ENCODE peak calls at places on chromosomes 12 and 14, in seven cellular contexts. U is stimulated activated CD4-positive, alpha-beta T cell treated with anti-CD3 and anti-CD28 coated beads, Interleukin-1b, Interleukin-23, amount 100 ng/mL, for 4 hours; K is NCI-H1105 treated with DMSO at 0.1 percent for 48 hours; G is stimulated activated CD8-positive, alpha-beta memory T cell treated with anti-CD3 and anti-CD28 coated beads, Interleukin-7, amount 100 ng/mL, for 24 hours; H is hippocampal formation; A is GM23248; Z is psoas muscle. F is an unnamed sample.

GRCh38 chr14:97705976-97706375 is 908.8 kb downstream of the VRK1 start:
- DNase-seq in U (no peak), Z (no peak), H (no peak), A (no peak), K (no peak), G (no peak), F (no peak)

GRCh38 chr12:70762000-70762399 is 124.8 kb upstream of the PTPRB start:
- DNase-seq in U (no peak), G (no peak), A (no peak), Z (no peak), H (no peak), K (no peak), F (no peak)

GRCh38 chr12:28033538-28033915 is 61.0 kb upstream of the PTHLH start:
- DNase-seq in G (no peak), U (no peak), H (no peak), Z (no peak), K (no peak), A (peak), F (no peak)

GRCh38 chr14:103488960-103489359 is 33.7 kb downstream of the CKB start:
- DNase-seq in A (peak), H (no peak), Z (no peak), G (no peak), U (no peak), K (no peak), F (no peak)

GRCh38 chr12:15631007-15631715 is 158.0 kb downstream of the EPS8 start:
- DNase-seq in U (no peak), A (no peak), K (no peak), Z (no peak), G (no peak), H (no peak), F (no peak)

GRCh38 chr14:23727566-23728335 is 91.6 kb downstream of the DHRS2 start:
- DNase-seq in K (peak), U (no peak), Z (no peak), A (peak), G (no peak), H (no peak), F (peak)

GRCh38 chr12:75270157-75270556 is 60.0 kb downstream of the CAPS2 start:
- DNase-seq in U (no peak), Z (no peak), A (no peak), H (no peak), K (no peak), G (no peak), F (no peak)

GRCh38 chr12:46404225-46404631 is 31.7 kb upstream of the SLC38A2 start:
- DNase-seq in G (no peak), K (no peak), H (no peak), U (no peak), Z (no peak), A (peak), F (no peak)

GRCh38 chr12:14384783-14385638 is 19.5 kb downstream of the ATF7IP start:
- DNase-seq in Z (no peak), H (peak), U (peak), K (peak), G (no peak), A (peak), F (peak)

GRCh38 chr12:103247531-103247930 is 248.2 kb downstream of the C12orf42 start:
- DNase-seq in A (no peak), G (no peak), H (no peak), U (no peak), K (peak), Z (no peak), F (no peak)

GRCh38 chr14:90760591-90761316 is 55.5 kb downstream of the TTC7B start:
- DNase-seq in H (no peak), G (no peak), U (no peak), A (peak), Z (no peak), K (peak), F (no peak)

GRCh38 chr12:46269429-46270241 is 792 bp upstream of the SLC38A1 start:
- DNase-seq in K (no peak), A (peak), H (peak), U (peak), Z (no peak), G (peak), F (no peak)

GRCh38 chr14:64440494-64440893 is 24.8 kb upstream of the AKAP5 start:
- DNase-seq in H (no peak), A (peak), U (no peak), Z (no peak), G (no peak), K (no peak), F (no peak)

GRCh38 chr14:69439516-69440270 is 41.2 kb downstream of the SLC39A9 start:
- DNase-seq in H (no peak), Z (no peak), U (no peak), A (no peak), G (no peak), K (no peak), F (no peak)

GRCh38 chr14:90660865-90661570 is 155.2 kb downstream of the TTC7B start:
- DNase-seq in A (no peak), Z (no peak), H (peak), K (no peak), U (no peak), G (no peak), F (no peak)

GRCh38 chr14:95514131-95515079 is 2.0 kb downstream of the SYNE3 start:
- DNase-seq in G (no peak), A (no peak), U (no peak), Z (no peak), K (peak), H (no peak), F (no peak)

GRCh38 chr14:85444685-85445084 is 85.3 kb upstream of the FLRT2 start:
- DNase-seq in U (no peak), A (peak), G (no peak), H (no peak), K (peak), Z (no peak), F (no peak)

GRCh38 chr14:79161576-79161975 is 991.4 kb downstream of the NRXN3 start:
- DNase-seq in G (no peak), A (peak), H (no peak), Z (no peak), K (no peak), U (no peak), F (no peak)

GRCh38 chr14:66601932-66602578 is 94.1 kb downstream of the GPHN start:
- DNase-seq in H (no peak), U (no peak), G (no peak), K (no peak), Z (no peak), A (no peak), F (no peak)

GRCh38 chr12:67442896-67443295 is 173.7 kb downstream of the CAND1 start:
- DNase-seq in G (no peak), U (no peak), A (no peak), K (no peak), H (no peak), Z (no peak), F (no peak)

GRCh38 chr12:71767183-71767582 is 12.5 kb downstream of the RAB21 start:
- DNase-seq in K (no peak), H (no peak), Z (no peak), G (no peak), A (no peak), U (no peak), F (no peak)

GRCh38 chr14:103563089-103563620 is 395 bp downstream of the COA8 start:
- DNase-seq in A (no peak), G (no peak), K (no peak), Z (no peak), H (peak), U (no peak), F (no peak)

GRCh38 chr14:55084648-55085441 is 33.4 kb downstream of the MAPK1IP1L start:
- DNase-seq in K (no peak), Z (no peak), H (no peak), A (no peak), U (no peak), G (no peak), F (no peak)

GRCh38 chr12:107632246-107632645 is 53.4 kb upstream of the PWP1 start:
- DNase-seq in Z (no peak), K (no peak), U (no peak), A (no peak), H (no peak), G (no peak), F (no peak)

GRCh38 chr14:28952707-28953106 is 186.1 kb downstream of the FOXG1 start:
- DNase-seq in H (no peak), K (no peak), Z (no peak), A (no peak), G (no peak), U (no peak), F (no peak)

GRCh38 chr12:123912415-123913385 is 59.9 kb downstream of the CCDC92 start:
- DNase-seq in Z (no peak), G (no peak), U (no peak), H (no peak), K (peak), A (no peak), F (no peak)

GRCh38 chr12:48973992-48974673 is 2.6 kb upstream of the WNT10B start:
- DNase-seq in A (peak), K (no peak), U (no peak), Z (peak), G (no peak), H (no peak), F (no peak)

GRCh38 chr12:121532503-121533390 is 48.1 kb downstream of the KDM2B start:
- DNase-seq in K (no peak), H (no peak), U (no peak), Z (no peak), A (peak), G (no peak), F (no peak)

GRCh38 chr12:77087427-77087826 is 22.1 kb upstream of the E2F7 start:
- DNase-seq in H (no peak), U (no peak), A (peak), K (no peak), G (no peak), Z (no peak), F (no peak)

GRCh38 chr14:72605096-72605920 is 288.6 kb downstream of the DPF3 start:
- DNase-seq in Z (no peak), H (no peak), G (no peak), A (no peak), U (no peak), K (no peak), F (no peak)

F was measured in frontal cortex.